ENCODE peak calls at places on chromosomes 2 and 18, in four cellular contexts. D is left ventricle myocardium inferior, Z is A549, C is H1. E is an unnamed sample. For H3K4me1, the result is how much of the 10 kb centered on the place peaks cover.

GRCh38 chr18:6257950-6258349 is 156.8 kb downstream of the L3MBTL4 start:
- DNase-seq in Z (no peak), D (no peak), C (no peak), E (no peak)

GRCh38 chr2:72974436-72974754 is 57.1 kb downstream of the EMX1 start:
- DNase-seq in Z (no peak), C (no peak), D (no peak), E (no peak)

GRCh38 chr2:191699341-191699945 is 21.5 kb downstream of the NABP1 start:
- DNase-seq in Z (no peak), C (no peak), D (no peak), E (no peak)

GRCh38 chr2:228709788-228710371 is 528.4 kb upstream of the SPHKAP start:
- DNase-seq in Z (no peak), C (no peak), D (no peak), E (no peak)

GRCh38 chr2:11466307-11467125 is 555 bp upstream of the E2F6 start:
- DNase-seq in D (no peak), Z (peak), C (no peak), E (no peak)

GRCh38 chr18:47180765-47181164 is 4.6 kb upstream of the IER3IP1 start:
- DNase-seq in C (no peak), D (no peak), Z (no peak), E (no peak)

GRCh38 chr2:85288244-85288725 is 39.5 kb downstream of the TGOLN2 start:
- DNase-seq in C (no peak), Z (peak), D (no peak), E (no peak)

GRCh38 chr2:195482050-195482449 is 175.0 kb upstream of the SLC39A10 start:
- DNase-seq in D (no peak), C (no peak), Z (no peak), E (no peak)

GRCh38 chr2:191045141-191045540 is 31.2 kb upstream of the STAT1 start:
- DNase-seq in C (no peak), Z (no peak), D (no peak), E (no peak)

GRCh38 chr2:27085670-27086089 is 892 bp upstream of the KHK start:
- DNase-seq in Z (peak), C (peak), D (peak), E (no peak)

GRCh38 chr18:55353806-55354205 is 234.2 kb downstream of the TCF4 start:
- DNase-seq in C (no peak), D (no peak), Z (no peak), E (no peak)

GRCh38 chr2:188207554-188207953 is 84.1 kb upstream of the GULP1 start:
- DNase-seq in C (no peak), D (no peak), Z (no peak), E (no peak)

GRCh38 chr2:37230581-37230980 is 815 bp downstream of the CEBPZ start:
- DNase-seq in D (no peak), C (no peak), Z (peak), E (no peak)

GRCh38 chr2:239639366-239640185 is 238.8 kb upstream of the HDAC4 start:
- DNase-seq in C (no peak), D (no peak), Z (no peak), E (no peak)

GRCh38 chr2:240629968-240630770 is 4.9 kb downstream of the GPR35 start:
- DNase-seq in C (no peak), Z (no peak), D (no peak), E (no peak)

GRCh38 chr2:157508676-157509075 is 64.8 kb upstream of the CYTIP start:
- DNase-seq in Z (no peak), C (no peak), D (no peak), E (no peak)

GRCh38 chr2:171553236-171553635 is 31.0 kb downstream of the CYBRD1 start:
- DNase-seq in Z (no peak), D (no peak), C (no peak), E (no peak)

GRCh38 chr18:31041346-31042067 is 1.0 kb downstream of the DSC3 start:
- DNase-seq in D (no peak), C (peak), Z (no peak), E (no peak)

GRCh38 chr18:36275561-36275960 is 22.0 kb upstream of the FHOD3 start:
- DNase-seq in D (no peak), Z (no peak), C (no peak), E (no peak)

GRCh38 chr2:66553370-66553769 is 118.4 kb downstream of the MEIS1 start:
- DNase-seq in Z (no peak), D (peak), C (no peak), E (no peak)
- H3K27ac ChIP-seq in Z (no peak), D (peak), C (no peak), E (peak)

GRCh38 chr2:159118859-159119510 is 150.5 kb downstream of the TANC1 start:
- DNase-seq in Z (no peak), C (peak), D (no peak), E (no peak)
- H3K4me1 ChIP-seq in Z (under half), C (under half), D (half or more), E (under half)

GRCh38 chr18:78126106-78126505 is 853.5 kb upstream of the SALL3 start:
- DNase-seq in Z (no peak), D (no peak), C (no peak), E (no peak)
- H3K27ac ChIP-seq in Z (no peak), D (no peak), C (no peak), E (no peak)

DNA sequence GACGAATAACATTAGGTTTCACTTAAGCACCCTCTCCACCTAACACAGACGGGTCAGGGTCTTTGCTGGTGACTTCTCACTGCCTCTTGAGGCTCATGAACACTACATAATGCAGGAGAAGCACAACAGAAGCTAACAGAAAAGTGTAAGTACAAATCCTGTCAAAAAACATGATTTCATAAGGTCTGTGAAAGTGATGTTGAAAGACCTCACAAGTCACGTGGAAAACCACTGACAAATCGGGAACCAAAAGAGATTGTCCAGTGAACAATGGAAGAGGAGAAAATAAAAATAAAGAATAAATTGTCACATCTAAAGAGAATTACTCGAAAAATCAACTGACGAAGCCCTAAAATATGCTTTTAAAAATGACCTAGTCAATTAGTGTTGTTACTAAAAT is 14.0 kb downstream of the PSD4 start:
- DNase-seq in D (no peak), Z (no peak), C (no peak), E (no peak)
- H3K4me1 ChIP-seq in D (under half), Z (under half), C (under half), E (under half)

GRCh38 chr18:43877922-43878321 is 600.6 kb upstream of the SYT4 start:
- DNase-seq in D (no peak), C (no peak), Z (no peak), E (no peak)
- H3K27ac ChIP-seq in D (no peak), C (no peak), Z (no peak), E (no peak)

GRCh38 chr2:32011566-32011960 is 755 bp upstream of the MEMO1 start:
- DNase-seq in D (no peak), Z (no peak), C (peak), E (no peak)

GRCh38 chr2:32008811-32009478 is 1.9 kb downstream of the MEMO1 start:
- DNase-seq in D (no peak), C (no peak), Z (no peak), E (no peak)

GRCh38 chr2:32010670-32011565 is at the start of gene MEMO1:
- DNase-seq in C (peak), D (peak), Z (peak), E (peak)

GRCh38 chr2:32009479-32010256 is 1.1 kb downstream of the MEMO1 start:
- DNase-seq in D (peak), C (peak), Z (no peak), E (no peak)

DNA sequence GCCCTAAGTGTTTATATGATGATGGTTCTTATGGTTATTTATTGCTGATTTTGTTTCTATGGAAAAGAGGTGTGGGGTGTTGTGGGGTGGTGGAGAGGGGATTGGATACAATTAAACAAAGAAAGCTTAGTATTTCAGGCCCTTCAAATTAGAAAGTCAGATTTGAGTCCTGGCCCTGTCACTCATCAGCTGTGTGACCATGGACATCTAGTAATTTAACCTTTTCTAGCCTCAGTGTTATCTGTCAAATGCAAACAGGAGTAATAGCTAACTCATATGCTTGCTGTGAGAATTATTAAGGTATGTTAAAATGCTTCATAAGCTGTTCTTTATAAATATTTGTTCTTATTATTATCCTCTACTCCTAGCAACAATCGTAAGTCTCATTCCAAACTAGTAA is 2.1 kb upstream of the MEMO1 start:
- DNase-seq in C (no peak), D (no peak), Z (no peak), E (no peak)
- H3K4me1 ChIP-seq in C (under half), D (under half), Z (under half), E (under half)

E was measured in thoracic aorta.